ENCODE peak calls at places on chromosomes 5 and 9, in nine cellular contexts. Q is CD8-positive, alpha-beta T cell; C is AG09319; X is brain microvascular endothelial cell; A is progenitor cell of endocrine pancreas; W is transverse colon; N is lower leg skin; O is HCT116; P is endodermal cell. M is an unnamed sample.

GRCh38 chr9:129267141-129267540 is 89.1 kb upstream of the IER5L start:
- DNase-seq in N (no peak), Q (no peak), A (no peak), O (no peak), P (peak; percentile 36), X (no peak), W (no peak), C (no peak), M (no peak)

GRCh38 chr9:124506931-124507879 is at the start of gene NR5A1:
- DNase-seq in P (no peak), N (no peak), A (no peak), W (no peak), X (no peak), C (no peak), O (no peak), Q (no peak), M (no peak)

GRCh38 chr5:96257904-96258303 is 175.1 kb downstream of the PCSK1 start:
- DNase-seq in P (no peak), O (no peak), C (no peak), W (no peak), Q (no peak), A (no peak), N (no peak), X (peak; percentile 41), M (no peak)

GRCh38 chr5:127375124-127375523 is 84.5 kb downstream of the MEGF10 start:
- DNase-seq in A (no peak), X (no peak), Q (no peak), W (no peak), N (no peak), C (no peak), P (no peak), O (no peak), M (no peak)

GRCh38 chr5:145937432-145938250 is 1.3 kb downstream of the SH3RF2 start:
- DNase-seq in A (no peak), W (peak; percentile 53), Q (no peak), X (no peak), O (peak; percentile 78), C (no peak), P (peak; percentile 78), N (no peak), M (no peak)

GRCh38 chr9:68847765-68848164 is 142.7 kb downstream of the PIP5K1B start:
- DNase-seq in X (no peak), W (no peak), A (no peak), Q (no peak), C (no peak), N (no peak), P (no peak), O (no peak), M (no peak)

GRCh38 chr9:81776834-81777233 is 87.5 kb upstream of the TLE1 start:
- DNase-seq in X (no peak), Q (no peak), C (no peak), N (no peak), W (peak; percentile 47), P (no peak), A (no peak), O (no peak), M (no peak)

GRCh38 chr5:76469656-76470290 is 66.7 kb downstream of the IQGAP2 start:
- DNase-seq in A (no peak), Q (no peak), X (no peak), P (no peak), C (no peak), O (no peak), N (no peak), W (no peak), M (no peak)

GRCh38 chr9:101458955-101459631 is 23.5 kb upstream of the ALDOB start:
- DNase-seq in W (no peak), N (no peak), O (peak; percentile 79), A (no peak), C (peak; percentile 56), X (peak; percentile 80), P (peak; percentile 81), Q (peak; percentile 5), M (no peak)

GRCh38 chr9:116000748-116001329 is 152.8 kb upstream of the PAPPA start:
- DNase-seq in A (no peak), X (no peak), Q (no peak), N (no peak), O (peak; percentile 48), P (peak; percentile 70), W (peak; percentile 8), C (no peak), M (no peak)
- TF ChIP-seq CTCF in A (peak; percentile 60), X (peak; percentile 68), Q (no peak), N (no peak), O (peak; percentile 70), P (peak; percentile 83), W (no peak), C (peak; percentile 11), M (peak; percentile 51)

DNA sequence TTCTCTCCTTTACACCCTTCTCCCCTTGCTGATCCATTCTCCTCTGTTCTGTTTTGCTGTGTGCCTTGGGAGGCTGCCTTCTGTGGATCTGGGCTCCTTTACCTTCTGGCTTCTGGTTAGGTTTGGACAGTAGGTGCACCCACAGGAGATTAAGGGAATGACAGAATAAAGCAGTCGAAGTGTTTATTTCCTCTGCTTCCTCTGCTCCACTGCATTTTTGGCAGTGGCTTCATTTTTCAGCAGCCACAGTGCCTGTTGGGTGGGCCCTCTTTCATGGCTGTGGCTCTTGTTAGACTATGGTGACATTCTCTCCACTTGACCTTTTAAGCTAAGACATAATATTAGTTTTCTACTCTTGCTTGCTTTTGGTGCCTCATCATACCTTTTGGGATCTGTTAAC is 144.1 kb downstream of the CCDC171 start:
- DNase-seq in Q (no peak), O (no peak), A (no peak), P (no peak), N (no peak), C (no peak), W (no peak), X (no peak), M (no peak)
- TF ChIP-seq CTCF in Q (no peak), O (no peak), A (no peak), P (no peak), N (no peak), C (no peak), W (no peak), X (peak; percentile 12), M (no peak)

GRCh38 chr9:4195285-4195684 is 104.6 kb downstream of the GLIS3 start:
- DNase-seq in N (no peak), O (no peak), X (no peak), P (no peak), W (no peak), Q (no peak), A (no peak), C (no peak), M (no peak)

GRCh38 chr9:4196376-4196775 is 103.5 kb downstream of the GLIS3 start:
- DNase-seq in N (no peak), X (peak; percentile 68), O (no peak), P (no peak), A (no peak), C (no peak), Q (no peak), W (no peak), M (no peak)

GRCh38 chr9:4193391-4193790 is 106.5 kb downstream of the GLIS3 start:
- DNase-seq in X (no peak), C (no peak), N (no peak), A (no peak), Q (no peak), P (no peak), W (no peak), O (no peak), M (no peak)

GRCh38 chr9:4196886-4197285 is 103.0 kb downstream of the GLIS3 start:
- DNase-seq in P (peak; percentile 51), A (no peak), X (no peak), Q (no peak), C (no peak), N (no peak), W (no peak), O (no peak), M (no peak)

DNA sequence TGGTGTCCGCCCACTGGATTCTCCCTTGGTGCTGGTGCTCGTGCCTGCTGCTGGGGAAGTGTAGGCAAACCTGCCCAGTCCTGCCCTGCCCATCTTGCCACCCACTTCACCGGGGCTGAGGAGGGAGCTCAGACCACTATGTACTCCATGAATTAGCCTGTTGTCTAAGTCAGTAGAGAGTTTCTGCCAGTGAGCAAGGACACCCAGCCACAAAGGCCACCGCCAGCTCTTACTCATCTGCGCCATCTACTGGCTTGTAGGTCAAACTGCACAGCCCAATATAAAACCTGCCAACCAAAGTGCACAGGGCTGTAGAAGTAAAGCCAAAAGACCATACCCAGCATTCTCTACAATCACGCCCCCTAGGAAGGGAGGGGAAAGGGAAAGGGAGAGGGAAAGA is 102.3 kb downstream of the GLIS3 start:
- DNase-seq in O (no peak), N (no peak), X (no peak), C (no peak), Q (no peak), P (peak; percentile 79), A (no peak), W (no peak), M (no peak)
- TF ChIP-seq CTCF in O (peak; percentile 74), N (no peak), X (peak; percentile 68), C (no peak), Q (no peak), P (peak; percentile 82), A (peak; percentile 30), W (peak; percentile 39), M (no peak)

GRCh38 chr5:123099514-123100151 is 10.6 kb downstream of the PRDM6 start:
- DNase-seq in C (no peak), P (peak; percentile 87), A (peak; percentile 56), O (peak; percentile 12), N (no peak), Q (no peak), X (no peak), W (no peak), M (no peak)
- TF ChIP-seq CTCF in C (no peak), P (peak; percentile 65), A (peak; percentile 49), O (peak; percentile 21), N (no peak), Q (no peak), X (peak; percentile 4), W (no peak), M (peak; percentile 30)

GRCh38 chr9:19641046-19641445 is 147.8 kb downstream of the SLC24A2 start:
- DNase-seq in X (no peak), O (no peak), W (no peak), N (no peak), Q (no peak), A (no peak), P (no peak), C (no peak), M (no peak)
- TF ChIP-seq CTCF in X (no peak), O (peak; percentile 8), W (no peak), N (no peak), Q (no peak), A (no peak), P (peak; percentile 72), C (no peak), M (no peak)

GRCh38 chr9:91775708-91776028 is 174.4 kb downstream of the ROR2 start:
- DNase-seq in N (no peak), X (no peak), A (no peak), O (no peak), C (no peak), P (no peak), W (no peak), Q (no peak), M (no peak)
- TF ChIP-seq CTCF in N (no peak), X (no peak), A (no peak), O (no peak), C (no peak), P (peak; percentile 4), W (no peak), Q (peak; percentile 6), M (no peak)

GRCh38 chr9:92136184-92136858 is 21.1 kb upstream of the SPTLC1 start:
- DNase-seq in C (no peak), W (no peak), X (no peak), N (no peak), A (no peak), Q (no peak), P (no peak), O (no peak), M (peak; percentile 80)
- TF ChIP-seq CTCF in C (no peak), W (no peak), X (no peak), N (no peak), A (no peak), Q (no peak), P (no peak), O (no peak), M (no peak)

GRCh38 chr5:169302491-169303118 is 1.7 kb upstream of the SLIT3 start:
- DNase-seq in P (peak; percentile 93), O (peak; percentile 48), Q (peak; percentile 37), A (peak; percentile 72), X (peak; percentile 74), N (peak; percentile 72), W (peak; percentile 71), C (peak; percentile 86), M (peak; percentile 90)
- TF ChIP-seq CTCF in P (peak; percentile 97), O (peak; percentile 87), Q (peak; percentile 49), A (peak; percentile 95), X (peak; percentile 96), N (no peak), W (peak; percentile 80), C (peak; percentile 93), M (peak; percentile 95)